ENCODE peak calls at places on chromosomes 11 and 22, in ten cellular contexts. One of them, this sample, is unnamed.

GRCh38 chr11:27524155-27524554 is 17.6 kb upstream of the LIN7C start:
- DNase-seq in skeletal muscle cell: no peak
- DNase-seq in ovary: no peak
- DNase-seq in GM04503: peak; percentile 22
- DNase-seq in neuronal stem cell: no peak
- DNase-seq in substantia nigra: no peak
- DNase-seq in epithelial cell of esophagus: peak; percentile 51
- DNase-seq in AG04450: no peak
- DNase-seq in lower lobe of right lung: no peak
- DNase-seq in NCI-H1092 treated with DMSO at 0.1 percent for 48 hours: no peak
- DNase-seq in this sample: no peak

GRCh38 chr11:113350646-113351045 is 36.3 kb downstream of the TTC12 start:
- DNase-seq in skeletal muscle cell: no peak
- DNase-seq in ovary: no peak
- DNase-seq in GM04503: no peak
- DNase-seq in neuronal stem cell: no peak
- DNase-seq in substantia nigra: no peak
- DNase-seq in epithelial cell of esophagus: no peak
- DNase-seq in AG04450: no peak
- DNase-seq in lower lobe of right lung: no peak
- DNase-seq in NCI-H1092 treated with DMSO at 0.1 percent for 48 hours: peak; percentile 85
- DNase-seq in this sample: no peak

GRCh38 chr11:2510626-2511402 is 66.0 kb downstream of the KCNQ1 start:
- DNase-seq in skeletal muscle cell: no peak
- DNase-seq in ovary: no peak
- DNase-seq in GM04503: no peak
- DNase-seq in neuronal stem cell: no peak
- DNase-seq in substantia nigra: no peak
- DNase-seq in epithelial cell of esophagus: no peak
- DNase-seq in AG04450: no peak
- DNase-seq in lower lobe of right lung: peak; percentile 35
- DNase-seq in NCI-H1092 treated with DMSO at 0.1 percent for 48 hours: no peak
- DNase-seq in this sample: peak; percentile 38

GRCh38 chr11:2571598-2572281 is 126.9 kb downstream of the KCNQ1 start:
- DNase-seq in skeletal muscle cell: no peak
- DNase-seq in ovary: peak; percentile 27
- DNase-seq in GM04503: no peak
- DNase-seq in neuronal stem cell: no peak
- DNase-seq in substantia nigra: no peak
- DNase-seq in epithelial cell of esophagus: no peak
- DNase-seq in AG04450: no peak
- DNase-seq in lower lobe of right lung: peak; percentile 32
- DNase-seq in NCI-H1092 treated with DMSO at 0.1 percent for 48 hours: no peak
- DNase-seq in this sample: peak; percentile 15

GRCh38 chr22:36356708-36357694 is 30.8 kb downstream of the MYH9 start:
- DNase-seq in skeletal muscle cell: no peak
- DNase-seq in ovary: no peak
- DNase-seq in GM04503: no peak
- DNase-seq in neuronal stem cell: no peak
- DNase-seq in substantia nigra: no peak
- DNase-seq in epithelial cell of esophagus: peak; percentile 79
- DNase-seq in AG04450: no peak
- DNase-seq in lower lobe of right lung: no peak
- DNase-seq in NCI-H1092 treated with DMSO at 0.1 percent for 48 hours: no peak
- DNase-seq in this sample: no peak

GRCh38 chr11:94068764-94069163 is 47.6 kb downstream of the HEPHL1 start:
- DNase-seq in skeletal muscle cell: no peak
- DNase-seq in ovary: no peak
- DNase-seq in GM04503: no peak
- DNase-seq in neuronal stem cell: no peak
- DNase-seq in substantia nigra: no peak
- DNase-seq in epithelial cell of esophagus: peak; percentile 75
- DNase-seq in AG04450: no peak
- DNase-seq in lower lobe of right lung: no peak
- DNase-seq in NCI-H1092 treated with DMSO at 0.1 percent for 48 hours: no peak
- DNase-seq in this sample: no peak

GRCh38 chr22:24183321-24184031 is 2.2 kb downstream of the SUSD2 start:
- DNase-seq in skeletal muscle cell: no peak
- DNase-seq in ovary: no peak
- DNase-seq in GM04503: no peak
- DNase-seq in neuronal stem cell: no peak
- DNase-seq in substantia nigra: no peak
- DNase-seq in epithelial cell of esophagus: no peak
- DNase-seq in AG04450: no peak
- DNase-seq in lower lobe of right lung: peak; percentile 62
- DNase-seq in NCI-H1092 treated with DMSO at 0.1 percent for 48 hours: no peak
- DNase-seq in this sample: peak; percentile 22

GRCh38 chr11:115874843-115875242 is 370.6 kb upstream of the CADM1 start:
- DNase-seq in skeletal muscle cell: no peak
- DNase-seq in ovary: no peak
- DNase-seq in GM04503: no peak
- DNase-seq in neuronal stem cell: no peak
- DNase-seq in substantia nigra: no peak
- DNase-seq in epithelial cell of esophagus: no peak
- DNase-seq in AG04450: no peak
- DNase-seq in lower lobe of right lung: no peak
- DNase-seq in NCI-H1092 treated with DMSO at 0.1 percent for 48 hours: no peak
- DNase-seq in this sample: no peak

GRCh38 chr11:35077709-35078695 is 61.0 kb upstream of the CD44 start:
- DNase-seq in skeletal muscle cell: peak; percentile 54
- DNase-seq in ovary: no peak
- DNase-seq in GM04503: no peak
- DNase-seq in neuronal stem cell: no peak
- DNase-seq in substantia nigra: no peak
- DNase-seq in epithelial cell of esophagus: peak; percentile 92
- DNase-seq in AG04450: no peak
- DNase-seq in lower lobe of right lung: no peak
- DNase-seq in NCI-H1092 treated with DMSO at 0.1 percent for 48 hours: no peak
- DNase-seq in this sample: no peak

GRCh38 chr11:60810151-60810550 is 25.0 kb downstream of the MS4A10 start:
- DNase-seq in skeletal muscle cell: no peak
- DNase-seq in ovary: no peak
- DNase-seq in GM04503: no peak
- DNase-seq in neuronal stem cell: no peak
- DNase-seq in substantia nigra: no peak
- DNase-seq in epithelial cell of esophagus: no peak
- DNase-seq in AG04450: no peak
- DNase-seq in lower lobe of right lung: no peak
- DNase-seq in NCI-H1092 treated with DMSO at 0.1 percent for 48 hours: no peak
- DNase-seq in this sample: peak; percentile 13

GRCh38 chr11:120218695-120219033 is 7.8 kb downstream of the OAF start:
- DNase-seq in skeletal muscle cell: no peak
- DNase-seq in ovary: no peak
- DNase-seq in GM04503: no peak
- DNase-seq in neuronal stem cell: no peak
- DNase-seq in substantia nigra: no peak
- DNase-seq in epithelial cell of esophagus: no peak
- DNase-seq in AG04450: no peak
- DNase-seq in lower lobe of right lung: no peak
- DNase-seq in NCI-H1092 treated with DMSO at 0.1 percent for 48 hours: no peak
- DNase-seq in this sample: no peak

GRCh38 chr11:103892603-103893002 is 143.8 kb upstream of the DDI1 start:
- DNase-seq in skeletal muscle cell: peak; percentile 44
- DNase-seq in ovary: no peak
- DNase-seq in GM04503: no peak
- DNase-seq in neuronal stem cell: no peak
- DNase-seq in substantia nigra: no peak
- DNase-seq in epithelial cell of esophagus: peak; percentile 10
- DNase-seq in AG04450: no peak
- DNase-seq in lower lobe of right lung: no peak
- DNase-seq in NCI-H1092 treated with DMSO at 0.1 percent for 48 hours: no peak
- DNase-seq in this sample: no peak

GRCh38 chr22:46500201-46500600 is 37.2 kb downstream of the CELSR1 start:
- DNase-seq in skeletal muscle cell: no peak
- DNase-seq in ovary: no peak
- DNase-seq in GM04503: no peak
- DNase-seq in neuronal stem cell: peak; percentile 92
- DNase-seq in substantia nigra: no peak
- DNase-seq in epithelial cell of esophagus: no peak
- DNase-seq in AG04450: no peak
- DNase-seq in lower lobe of right lung: no peak
- DNase-seq in NCI-H1092 treated with DMSO at 0.1 percent for 48 hours: peak; percentile 41
- DNase-seq in this sample: no peak

GRCh38 chr11:19722702-19723101 is 10.1 kb downstream of the NAV2 start:
- DNase-seq in skeletal muscle cell: no peak
- DNase-seq in ovary: no peak
- DNase-seq in GM04503: no peak
- DNase-seq in neuronal stem cell: no peak
- DNase-seq in substantia nigra: no peak
- DNase-seq in epithelial cell of esophagus: no peak
- DNase-seq in AG04450: no peak
- DNase-seq in lower lobe of right lung: no peak
- DNase-seq in NCI-H1092 treated with DMSO at 0.1 percent for 48 hours: no peak
- DNase-seq in this sample: no peak

GRCh38 chr11:76640540-76640939 is 30.0 kb downstream of the LRRC32 start:
- DNase-seq in skeletal muscle cell: no peak
- DNase-seq in ovary: no peak
- DNase-seq in GM04503: no peak
- DNase-seq in neuronal stem cell: peak; percentile 14
- DNase-seq in substantia nigra: no peak
- DNase-seq in epithelial cell of esophagus: no peak
- DNase-seq in AG04450: no peak
- DNase-seq in lower lobe of right lung: no peak
- DNase-seq in NCI-H1092 treated with DMSO at 0.1 percent for 48 hours: peak; percentile 3
- DNase-seq in this sample: no peak

GRCh38 chr22:47512617-47513016 is 750.2 kb downstream of the TBC1D22A start:
- DNase-seq in skeletal muscle cell: no peak
- DNase-seq in ovary: no peak
- DNase-seq in GM04503: no peak
- DNase-seq in neuronal stem cell: no peak
- DNase-seq in substantia nigra: no peak
- DNase-seq in epithelial cell of esophagus: no peak
- DNase-seq in AG04450: no peak
- DNase-seq in lower lobe of right lung: no peak
- DNase-seq in NCI-H1092 treated with DMSO at 0.1 percent for 48 hours: no peak
- DNase-seq in this sample: no peak

GRCh38 chr11:84722583-84723108 is 904.5 kb downstream of the DLG2 start:
- DNase-seq in skeletal muscle cell: no peak
- DNase-seq in ovary: no peak
- DNase-seq in GM04503: no peak
- DNase-seq in neuronal stem cell: peak; percentile 33
- DNase-seq in substantia nigra: no peak
- DNase-seq in epithelial cell of esophagus: no peak
- DNase-seq in AG04450: no peak
- DNase-seq in lower lobe of right lung: no peak
- DNase-seq in NCI-H1092 treated with DMSO at 0.1 percent for 48 hours: peak; percentile 36
- DNase-seq in this sample: no peak

GRCh38 chr11:11178671-11179070 is 174.4 kb downstream of the CSNK2A3 start:
- DNase-seq in skeletal muscle cell: no peak
- DNase-seq in ovary: no peak
- DNase-seq in GM04503: no peak
- DNase-seq in neuronal stem cell: no peak
- DNase-seq in substantia nigra: no peak
- DNase-seq in epithelial cell of esophagus: peak; percentile 13
- DNase-seq in AG04450: no peak
- DNase-seq in lower lobe of right lung: no peak
- DNase-seq in NCI-H1092 treated with DMSO at 0.1 percent for 48 hours: no peak
- DNase-seq in this sample: no peak

GRCh38 chr11:15819679-15820286 is 536.6 kb downstream of the SOX6 start:
- DNase-seq in skeletal muscle cell: no peak
- DNase-seq in ovary: peak; percentile 68
- DNase-seq in GM04503: no peak
- DNase-seq in neuronal stem cell: no peak
- DNase-seq in substantia nigra: peak; percentile 60
- DNase-seq in epithelial cell of esophagus: peak; percentile 71
- DNase-seq in AG04450: no peak
- DNase-seq in lower lobe of right lung: peak; percentile 82
- DNase-seq in NCI-H1092 treated with DMSO at 0.1 percent for 48 hours: no peak
- DNase-seq in this sample: peak; percentile 85

GRCh38 chr22:37101311-37102063 is 8.0 kb downstream of the TMPRSS6 start:
- DNase-seq in skeletal muscle cell: no peak
- DNase-seq in ovary: no peak
- DNase-seq in GM04503: no peak
- DNase-seq in neuronal stem cell: no peak
- DNase-seq in substantia nigra: no peak
- DNase-seq in epithelial cell of esophagus: no peak
- DNase-seq in AG04450: no peak
- DNase-seq in lower lobe of right lung: no peak
- DNase-seq in NCI-H1092 treated with DMSO at 0.1 percent for 48 hours: no peak
- DNase-seq in this sample: no peak

GRCh38 chr11:107011977-107012376 is 6.3 kb downstream of the GUCY1A2 start:
- DNase-seq in skeletal muscle cell: no peak
- DNase-seq in ovary: no peak
- DNase-seq in GM04503: no peak
- DNase-seq in neuronal stem cell: no peak
- DNase-seq in substantia nigra: no peak
- DNase-seq in epithelial cell of esophagus: no peak
- DNase-seq in AG04450: no peak
- DNase-seq in lower lobe of right lung: no peak
- DNase-seq in NCI-H1092 treated with DMSO at 0.1 percent for 48 hours: no peak
- DNase-seq in this sample: no peak

GRCh38 chr11:122354029-122354697 is 238.1 kb upstream of the BLID start:
- DNase-seq in skeletal muscle cell: no peak
- DNase-seq in ovary: no peak
- DNase-seq in GM04503: peak; percentile 2
- DNase-seq in neuronal stem cell: no peak
- DNase-seq in substantia nigra: no peak
- DNase-seq in epithelial cell of esophagus: no peak
- DNase-seq in AG04450: no peak
- DNase-seq in lower lobe of right lung: no peak
- DNase-seq in NCI-H1092 treated with DMSO at 0.1 percent for 48 hours: no peak
- DNase-seq in this sample: no peak

GRCh38 chr22:30943368-30943767 is 25.2 kb downstream of the MORC2 start:
- DNase-seq in skeletal muscle cell: no peak
- DNase-seq in ovary: no peak
- DNase-seq in GM04503: no peak
- DNase-seq in neuronal stem cell: no peak
- DNase-seq in substantia nigra: no peak
- DNase-seq in epithelial cell of esophagus: no peak
- DNase-seq in AG04450: no peak
- DNase-seq in lower lobe of right lung: no peak
- DNase-seq in NCI-H1092 treated with DMSO at 0.1 percent for 48 hours: no peak
- DNase-seq in this sample: no peak

GRCh38 chr11:111441443-111441842 is 62.4 kb upstream of the POU2AF1 start:
- DNase-seq in skeletal muscle cell: peak; percentile 57
- DNase-seq in ovary: no peak
- DNase-seq in GM04503: no peak
- DNase-seq in neuronal stem cell: no peak
- DNase-seq in substantia nigra: no peak
- DNase-seq in epithelial cell of esophagus: peak; percentile 65
- DNase-seq in AG04450: peak; percentile 91
- DNase-seq in lower lobe of right lung: no peak
- DNase-seq in NCI-H1092 treated with DMSO at 0.1 percent for 48 hours: no peak
- DNase-seq in this sample: no peak

GRCh38 chr11:108786281-108786990 is 121.6 kb downstream of the DDX10 start:
- DNase-seq in skeletal muscle cell: no peak
- DNase-seq in ovary: no peak
- DNase-seq in GM04503: no peak
- DNase-seq in neuronal stem cell: no peak
- DNase-seq in substantia nigra: no peak
- DNase-seq in epithelial cell of esophagus: peak; percentile 81
- DNase-seq in AG04450: no peak
- DNase-seq in lower lobe of right lung: no peak
- DNase-seq in NCI-H1092 treated with DMSO at 0.1 percent for 48 hours: no peak
- DNase-seq in this sample: no peak

GRCh38 chr11:131938321-131938751 is 567.9 kb downstream of the NTM start:
- DNase-seq in skeletal muscle cell: no peak
- DNase-seq in ovary: no peak
- DNase-seq in GM04503: no peak
- DNase-seq in neuronal stem cell: no peak
- DNase-seq in substantia nigra: no peak
- DNase-seq in epithelial cell of esophagus: peak; percentile 41
- DNase-seq in AG04450: no peak
- DNase-seq in lower lobe of right lung: peak; percentile 60
- DNase-seq in NCI-H1092 treated with DMSO at 0.1 percent for 48 hours: no peak
- DNase-seq in this sample: no peak

GRCh38 chr11:131300304-131300703 is 70.1 kb upstream of the NTM start:
- DNase-seq in skeletal muscle cell: no peak
- DNase-seq in ovary: no peak
- DNase-seq in GM04503: no peak
- DNase-seq in neuronal stem cell: no peak
- DNase-seq in substantia nigra: no peak
- DNase-seq in epithelial cell of esophagus: no peak
- DNase-seq in AG04450: no peak
- DNase-seq in lower lobe of right lung: no peak
- DNase-seq in NCI-H1092 treated with DMSO at 0.1 percent for 48 hours: no peak
- DNase-seq in this sample: no peak

GRCh38 chr11:119644502-119644901 is 84.5 kb downstream of the NECTIN1 start:
- DNase-seq in skeletal muscle cell: no peak
- DNase-seq in ovary: no peak
- DNase-seq in GM04503: no peak
- DNase-seq in neuronal stem cell: no peak
- DNase-seq in substantia nigra: no peak
- DNase-seq in epithelial cell of esophagus: no peak
- DNase-seq in AG04450: no peak
- DNase-seq in lower lobe of right lung: no peak
- DNase-seq in NCI-H1092 treated with DMSO at 0.1 percent for 48 hours: no peak
- DNase-seq in this sample: no peak

This sample was measured in left ventricle myocardium superior.